ENCODE peak calls at places on chromosomes 7 and 10, in eight cellular contexts. P, K, T, V, I, W, A and Y are unnamed samples.

GRCh38 chr7:68963547-68963946 is 634.7 kb upstream of the AUTS2 start:
- DNase-seq in P (peak; percentile 73), K (no peak), T (no peak), V (no peak), I (no peak), W (no peak), A (no peak), Y (no peak)

GRCh38 chr7:47241112-47242065 is 340.5 kb downstream of the TNS3 start:
- DNase-seq in P (peak; percentile 67), K (no peak), T (no peak), V (no peak), I (no peak), W (no peak), A (no peak), Y (no peak)

GRCh38 chr10:13102002-13102794 is 2.2 kb downstream of the OPTN start:
- DNase-seq in P (peak; percentile 33), K (no peak), T (no peak), V (peak; percentile 41), I (no peak), W (no peak), A (no peak), Y (no peak)

GRCh38 chr7:17599733-17600685 is 301.6 kb downstream of the AHR start:
- DNase-seq in P (peak; percentile 93), K (peak; percentile 49), T (no peak), V (no peak), I (peak; percentile 98), W (peak; percentile 94), A (no peak), Y (no peak)

GRCh38 chr7:77917500-77918262 is 119.1 kb downstream of the PHTF2 start:
- DNase-seq in P (no peak), K (no peak), T (no peak), V (no peak), I (peak; percentile 87), W (peak; percentile 85), A (no peak), Y (no peak)

GRCh38 chr10:48406204-48406603 is 99.7 kb downstream of the MAPK8 start:
- DNase-seq in P (peak; percentile 96), K (peak; percentile 2), T (no peak), V (no peak), I (no peak), W (no peak), A (no peak), Y (peak; percentile 16)

GRCh38 chr7:3194501-3195141 is 106.4 kb upstream of the SDK1 start:
- DNase-seq in P (peak; percentile 100), K (peak; percentile 85), T (no peak), V (no peak), I (peak; percentile 49), W (no peak), A (no peak), Y (no peak)

GRCh38 chr10:115398026-115398425 is 304.9 kb downstream of the ATRNL1 start:
- DNase-seq in P (no peak), K (no peak), T (no peak), V (no peak), I (no peak), W (no peak), A (no peak), Y (no peak)

GRCh38 chr10:69239816-69240434 is 19.8 kb downstream of the HKDC1 start:
- DNase-seq in P (no peak), K (no peak), T (peak; percentile 23), V (peak; percentile 52), I (no peak), W (no peak), A (no peak), Y (peak; percentile 33)

GRCh38 chr7:65463184-65463583 is 89.5 kb downstream of the ZNF92 start:
- DNase-seq in P (peak; percentile 51), K (no peak), T (no peak), V (no peak), I (no peak), W (no peak), A (no peak), Y (no peak)

GRCh38 chr7:25856056-25856780 is 295.8 kb upstream of the NFE2L3 start:
- DNase-seq in P (no peak), K (no peak), T (no peak), V (no peak), I (peak; percentile 72), W (no peak), A (no peak), Y (no peak)

GRCh38 chr10:24459836-24460235 is 250.9 kb downstream of the KIAA1217 start:
- DNase-seq in P (no peak), K (no peak), T (no peak), V (no peak), I (no peak), W (no peak), A (no peak), Y (no peak)

GRCh38 chr10:514137-514671 is 175.3 kb downstream of the DIP2C start:
- DNase-seq in P (no peak), K (no peak), T (no peak), V (no peak), I (peak; percentile 90), W (peak; percentile 88), A (peak; percentile 71), Y (no peak)

GRCh38 chr7:94335586-94335985 is 59.1 kb upstream of the COL1A2 start:
- DNase-seq in P (peak; percentile 17), K (no peak), T (no peak), V (no peak), I (peak; percentile 33), W (no peak), A (no peak), Y (no peak)

GRCh38 chr10:74310652-74311257 is 159.7 kb downstream of the ADK start:
- DNase-seq in P (no peak), K (no peak), T (no peak), V (no peak), I (peak; percentile 70), W (peak; percentile 18), A (no peak), Y (no peak)

GRCh38 chr7:100157334-100158228 is 942 bp downstream of the TRAPPC14 start:
- DNase-seq in P (peak; percentile 94), K (no peak), T (no peak), V (no peak), I (peak; percentile 71), W (no peak), A (no peak), Y (no peak)

GRCh38 chr7:1624999-1625927 is 44.8 kb upstream of the ELFN1 start:
- DNase-seq in P (no peak), K (no peak), T (no peak), V (no peak), I (no peak), W (no peak), A (no peak), Y (no peak)

GRCh38 chr7:72924417-72924747 is 513 bp upstream of the POM121 start:
- DNase-seq in P (no peak), K (no peak), T (no peak), V (no peak), I (no peak), W (no peak), A (no peak), Y (no peak)

GRCh38 chr10:78434886-78435285 is 401.2 kb downstream of the RPS24 start:
- DNase-seq in P (no peak), K (no peak), T (no peak), V (peak; percentile 40), I (no peak), W (no peak), A (peak; percentile 70), Y (no peak)

GRCh38 chr7:112366886-112367285 is 83.4 kb upstream of the IFRD1 start:
- DNase-seq in P (peak; percentile 62), K (no peak), T (no peak), V (no peak), I (peak; percentile 73), W (peak; percentile 13), A (no peak), Y (no peak)

GRCh38 chr7:82805527-82805960 is 357.1 kb downstream of the PCLO start:
- DNase-seq in P (peak; percentile 93), K (peak; percentile 20), T (peak; percentile 91), V (no peak), I (peak; percentile 66), W (peak; percentile 56), A (no peak), Y (peak; percentile 54)

GRCh38 chr7:13057462-13058200 is 370.2 kb downstream of the ARL4A start:
- DNase-seq in P (no peak), K (no peak), T (peak; percentile 8), V (no peak), I (no peak), W (no peak), A (no peak), Y (peak; percentile 2)

GRCh38 chr10:71302874-71303568 is 16.0 kb upstream of the SLC29A3 start:
- DNase-seq in P (peak; percentile 60), K (peak; percentile 73), T (peak; percentile 69), V (no peak), I (peak; percentile 75), W (peak; percentile 68), A (no peak), Y (peak; percentile 97)

GRCh38 chr7:26664735-26665420 is 199.5 kb downstream of the SKAP2 start:
- DNase-seq in P (peak; percentile 75), K (no peak), T (no peak), V (no peak), I (peak; percentile 91), W (no peak), A (no peak), Y (no peak)

GRCh38 chr7:137287651-137288258 is 55.8 kb downstream of the PTN start:
- DNase-seq in P (no peak), K (no peak), T (peak; percentile 5), V (no peak), I (peak; percentile 27), W (no peak), A (no peak), Y (no peak)

GRCh38 chr7:2632717-2633537 is 1.1 kb downstream of the TTYH3 start:
- DNase-seq in P (peak; percentile 81), K (peak; percentile 57), T (peak; percentile 38), V (peak; percentile 71), I (peak; percentile 95), W (peak; percentile 88), A (no peak), Y (peak; percentile 30)

GRCh38 chr7:84688671-84689070 is 494.1 kb upstream of the SEMA3A start:
- DNase-seq in P (no peak), K (no peak), T (no peak), V (no peak), I (no peak), W (no peak), A (no peak), Y (no peak)

GRCh38 chr7:157587487-157588270 is 250.9 kb downstream of the DNAJB6 start:
- DNase-seq in P (no peak), K (no peak), T (no peak), V (no peak), I (peak; percentile 7), W (peak; percentile 12), A (no peak), Y (no peak)

GRCh38 chr10:113438660-113439059 is 114.2 kb upstream of the HABP2 start:
- DNase-seq in P (peak; percentile 36), K (no peak), T (no peak), V (no peak), I (no peak), W (no peak), A (no peak), Y (no peak)